ENCODE peak calls at places on chromosomes 16 and 17, in four cellular contexts. K is HCT116, T is HepG2, P is GM12878. J is an unnamed sample.

GRCh38 chr17:266701-267656 is 85.5 kb upstream of the DOC2B start:
- DNase-seq in T (no peak), P (no peak), K (no peak), J (no peak)

GRCh38 chr17:38464723-38465419 is 36.6 kb downstream of the ARHGAP23 start:
- DNase-seq in P (no peak), T (no peak), K (peak), J (peak)

GRCh38 chr17:14332331-14332730 is 31.4 kb downstream of the HS3ST3B1 start:
- DNase-seq in T (no peak), P (no peak), K (no peak), J (no peak)

GRCh38 chr17:7215136-7215638 is 4.4 kb downstream of the DLG4 start:
- DNase-seq in K (no peak), T (peak), P (no peak), J (no peak)

GRCh38 chr17:80671823-80672105 is 127.1 kb downstream of the RPTOR start:
- DNase-seq in T (no peak), P (no peak), K (no peak), J (no peak)

GRCh38 chr17:32794533-32795246 is 82.2 kb downstream of the MYO1D start:
- DNase-seq in T (peak), K (no peak), P (no peak), J (peak)

GRCh38 chr16:20291807-20292206 is 35.5 kb downstream of the GP2 start:
- DNase-seq in K (no peak), T (no peak), P (no peak), J (no peak)

GRCh38 chr16:55179858-55180585 is 144.0 kb upstream of the IRX6 start:
- DNase-seq in P (no peak), T (no peak), K (no peak), J (no peak)

GRCh38 chr17:22286337-22287041 is 594.2 kb downstream of the KCNJ18 start:
- DNase-seq in T (no peak), K (no peak), P (no peak), J (no peak)

GRCh38 chr17:520447-521167 is 168.0 kb upstream of the RPH3AL start:
- DNase-seq in K (no peak), P (no peak), T (no peak), J (no peak)

GRCh38 chr16:27759301-27759871 is 209.4 kb downstream of the KATNIP start:
- DNase-seq in P (no peak), T (no peak), K (no peak), J (no peak)

GRCh38 chr17:7219812-7220592 is at the start of the genes ACADVL and DLG4:
- DNase-seq in T (peak), K (no peak), P (no peak), J (peak)

GRCh38 chr16:4194661-4195060 is 47.2 kb downstream of the SRL start:
- DNase-seq in P (no peak), K (no peak), T (no peak), J (no peak)

GRCh38 chr16:10616744-10617640 is 36.6 kb upstream of the EMP2 start:
- DNase-seq in K (peak), P (no peak), T (peak), J (no peak)

GRCh38 chr17:77119668-77120301 is 21.0 kb upstream of the SEC14L1 start:
- DNase-seq in T (peak), K (no peak), P (no peak), J (no peak)

DNA sequence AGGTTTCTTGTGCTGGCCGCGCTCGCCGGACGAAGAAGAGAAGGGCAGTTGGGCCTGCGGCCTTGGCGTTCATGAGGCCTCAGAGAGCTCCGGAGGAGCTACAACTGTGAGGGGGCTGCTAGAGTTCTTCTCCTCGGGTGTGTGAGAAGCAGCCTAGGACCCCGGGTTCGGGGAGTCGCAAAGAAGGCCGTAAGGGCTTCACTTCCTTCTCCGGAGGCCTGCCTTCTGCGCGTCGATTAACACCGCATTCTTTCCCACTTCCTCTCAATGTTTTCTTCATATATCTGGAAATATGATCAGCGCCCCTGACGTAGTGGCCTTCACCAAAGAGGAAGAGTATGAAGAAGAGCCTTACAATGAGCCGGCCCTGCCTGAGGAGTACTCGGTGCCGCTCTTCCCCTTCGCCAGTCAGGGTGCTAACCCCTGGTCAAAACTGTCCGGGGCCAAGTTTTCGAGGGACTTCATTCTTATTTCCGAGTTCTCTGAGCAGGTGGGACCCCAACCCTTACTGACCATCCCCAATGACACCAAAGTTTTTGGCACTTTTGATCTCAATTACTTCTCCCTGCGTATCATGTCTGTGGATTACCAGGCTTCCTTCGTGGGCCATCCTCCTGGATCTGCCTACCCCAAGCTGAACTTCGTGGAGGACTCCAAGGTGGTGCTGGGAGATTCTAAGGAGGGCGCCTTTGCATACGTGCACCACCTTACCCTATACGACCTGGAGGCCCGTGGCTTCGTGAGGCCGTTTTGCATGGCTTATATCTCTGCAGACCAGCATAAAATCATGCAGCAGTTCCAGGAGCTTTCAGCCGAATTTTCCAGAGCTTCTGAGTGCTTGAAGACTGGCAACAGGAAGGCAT is 636 bp downstream of the SMCR8 start:
- DNase-seq in P (no peak), T (no peak), K (no peak), J (no peak)
- TF ChIP-seq REST in P (no peak), T (no peak), K (no peak), J (no peak)

GRCh38 chr17:41800601-41801373 is 11.0 kb downstream of the P3H4 start:
- DNase-seq in P (no peak), K (peak), T (peak), J (peak)
- TF ChIP-seq ZNF274 in P (no peak), K (no peak), T (no peak), J (no peak)

GRCh38 chr16:57639172-57639571 is 10.7 kb downstream of the ADGRG1 start:
- DNase-seq in K (no peak), P (no peak), T (no peak), J (no peak)
- TF ChIP-seq REST in K (no peak), P (no peak), T (no peak), J (no peak)

GRCh38 chr17:63645775-63646491 is 23.7 kb downstream of the MAP3K3 start:
- DNase-seq in K (no peak), T (no peak), P (no peak), J (no peak)
- TF ChIP-seq ZNF274 in K (no peak), T (no peak), P (no peak), J (no peak)

GRCh38 chr17:63626551-63627228 is 4.5 kb downstream of the MAP3K3 start:
- DNase-seq in P (no peak), K (no peak), T (no peak), J (no peak)

GRCh38 chr17:63621684-63622570 is at the start of gene MAP3K3:
- DNase-seq in P (peak), T (peak), K (peak), J (peak)

GRCh38 chr17:63621229-63621683 is 961 bp upstream of the MAP3K3 start:
- DNase-seq in T (no peak), P (no peak), K (no peak), J (no peak)

GRCh38 chr17:63623786-63624185 is 1.6 kb downstream of the MAP3K3 start:
- DNase-seq in K (no peak), T (no peak), P (no peak), J (no peak)

GRCh38 chr17:63622571-63623390 is 564 bp downstream of the MAP3K3 start:
- DNase-seq in P (no peak), T (peak), K (no peak), J (peak)
- TF ChIP-seq REST in P (no peak), T (no peak), K (no peak), J (no peak)

J was measured in K562.